ENCODE peak calls at places on chromosomes 2 and 18, in five cellular contexts. One of them, this sample, is unnamed.

GRCh38 chr18:58242435-58242834 is 198.4 kb downstream of the NEDD4L start:
- DNase-seq in AG04450: no peak
- DNase-seq in foreskin keratinocyte: no peak
- DNase-seq in colonic mucosa: no peak
- DNase-seq in body of pancreas: no peak
- DNase-seq in this sample: no peak

GRCh38 chr2:120239488-120240287 is 13.0 kb upstream of the RALB start:
- DNase-seq in AG04450: no peak
- DNase-seq in foreskin keratinocyte: peak
- DNase-seq in colonic mucosa: no peak
- DNase-seq in body of pancreas: peak
- DNase-seq in this sample: no peak

GRCh38 chr2:42492691-42493467 is 903 bp downstream of the KCNG3 start:
- DNase-seq in AG04450: no peak
- DNase-seq in foreskin keratinocyte: no peak
- DNase-seq in colonic mucosa: peak
- DNase-seq in body of pancreas: peak
- DNase-seq in this sample: no peak

GRCh38 chr2:169071455-169071854 is 2.1 kb downstream of the DHRS9 start:
- DNase-seq in AG04450: no peak
- DNase-seq in foreskin keratinocyte: peak
- DNase-seq in colonic mucosa: no peak
- DNase-seq in body of pancreas: no peak
- DNase-seq in this sample: no peak

GRCh38 chr2:179272406-179273192 is 8.0 kb upstream of the SESTD1 start:
- DNase-seq in AG04450: no peak
- DNase-seq in foreskin keratinocyte: no peak
- DNase-seq in colonic mucosa: no peak
- DNase-seq in body of pancreas: no peak
- DNase-seq in this sample: peak

GRCh38 chr2:122993592-122993991 is 1031.5 kb upstream of the CNTNAP5 start:
- DNase-seq in AG04450: no peak
- DNase-seq in foreskin keratinocyte: no peak
- DNase-seq in colonic mucosa: no peak
- DNase-seq in body of pancreas: no peak
- DNase-seq in this sample: no peak

GRCh38 chr18:61019902-61020301 is 313.3 kb upstream of the CDH20 start:
- DNase-seq in AG04450: no peak
- DNase-seq in foreskin keratinocyte: no peak
- DNase-seq in colonic mucosa: no peak
- DNase-seq in body of pancreas: no peak
- DNase-seq in this sample: no peak

GRCh38 chr18:78976697-78977626 is 2.7 kb upstream of the SALL3 start:
- DNase-seq in AG04450: no peak
- DNase-seq in foreskin keratinocyte: no peak
- DNase-seq in colonic mucosa: no peak
- DNase-seq in body of pancreas: no peak
- DNase-seq in this sample: no peak

GRCh38 chr2:28661589-28662001 is 90.0 kb upstream of the PPP1CB start:
- DNase-seq in AG04450: no peak
- DNase-seq in foreskin keratinocyte: no peak
- DNase-seq in colonic mucosa: peak
- DNase-seq in body of pancreas: peak
- DNase-seq in this sample: peak

GRCh38 chr18:61764381-61764780 is 128.4 kb downstream of the RNF152 start:
- DNase-seq in AG04450: no peak
- DNase-seq in foreskin keratinocyte: no peak
- DNase-seq in colonic mucosa: no peak
- DNase-seq in body of pancreas: no peak
- DNase-seq in this sample: no peak

GRCh38 chr2:132943829-132944228 is 273.8 kb upstream of the LYPD1 start:
- DNase-seq in AG04450: peak
- DNase-seq in foreskin keratinocyte: no peak
- DNase-seq in colonic mucosa: no peak
- DNase-seq in body of pancreas: no peak
- DNase-seq in this sample: no peak

GRCh38 chr2:141570474-141571131 is 560.2 kb downstream of the LRP1B start:
- DNase-seq in AG04450: no peak
- DNase-seq in foreskin keratinocyte: no peak
- DNase-seq in colonic mucosa: no peak
- DNase-seq in body of pancreas: no peak
- DNase-seq in this sample: no peak

GRCh38 chr2:31168291-31168690 is 30.1 kb upstream of the GALNT14 start:
- DNase-seq in AG04450: no peak
- DNase-seq in foreskin keratinocyte: no peak
- DNase-seq in colonic mucosa: no peak
- DNase-seq in body of pancreas: no peak
- DNase-seq in this sample: no peak

GRCh38 chr18:44701227-44701626 is 20.5 kb downstream of the SETBP1 start:
- DNase-seq in AG04450: no peak
- DNase-seq in foreskin keratinocyte: no peak
- DNase-seq in colonic mucosa: no peak
- DNase-seq in body of pancreas: no peak
- DNase-seq in this sample: no peak

GRCh38 chr2:205543262-205543843 is 138.9 kb upstream of the NRP2 start:
- DNase-seq in AG04450: no peak
- DNase-seq in foreskin keratinocyte: no peak
- DNase-seq in colonic mucosa: no peak
- DNase-seq in body of pancreas: no peak
- DNase-seq in this sample: no peak

GRCh38 chr2:169569948-169570347 is 3.7 kb downstream of the FASTKD1 start:
- DNase-seq in AG04450: no peak
- DNase-seq in foreskin keratinocyte: no peak
- DNase-seq in colonic mucosa: no peak
- DNase-seq in body of pancreas: no peak
- DNase-seq in this sample: no peak

GRCh38 chr2:42296226-42296625 is 64.8 kb downstream of the COX7A2L start:
- DNase-seq in AG04450: no peak
- DNase-seq in foreskin keratinocyte: no peak
- DNase-seq in colonic mucosa: no peak
- DNase-seq in body of pancreas: no peak
- DNase-seq in this sample: no peak

GRCh38 chr2:880201-880970 is 70.3 kb upstream of the SNTG2 start:
- DNase-seq in AG04450: no peak
- DNase-seq in foreskin keratinocyte: no peak
- DNase-seq in colonic mucosa: peak
- DNase-seq in body of pancreas: no peak
- DNase-seq in this sample: no peak

GRCh38 chr2:128109243-128109642 is 18.2 kb downstream of the UGGT1 start:
- DNase-seq in AG04450: no peak
- DNase-seq in foreskin keratinocyte: no peak
- DNase-seq in colonic mucosa: no peak
- DNase-seq in body of pancreas: no peak
- DNase-seq in this sample: no peak

GRCh38 chr18:9913151-9913525 is 678 bp upstream of the VAPA start:
- DNase-seq in AG04450: no peak
- DNase-seq in foreskin keratinocyte: peak
- DNase-seq in colonic mucosa: no peak
- DNase-seq in body of pancreas: no peak
- DNase-seq in this sample: no peak

GRCh38 chr18:46013484-46014189 is 46.5 kb upstream of the EPG5 start:
- DNase-seq in AG04450: no peak
- DNase-seq in foreskin keratinocyte: no peak
- DNase-seq in colonic mucosa: no peak
- DNase-seq in body of pancreas: no peak
- DNase-seq in this sample: no peak

GRCh38 chr2:65939687-65940086 is 495.2 kb upstream of the MEIS1 start:
- DNase-seq in AG04450: no peak
- DNase-seq in foreskin keratinocyte: peak
- DNase-seq in colonic mucosa: no peak
- DNase-seq in body of pancreas: no peak
- DNase-seq in this sample: no peak

GRCh38 chr18:57813245-57813644 is 10.1 kb upstream of the ATP8B1 start:
- DNase-seq in AG04450: peak
- DNase-seq in foreskin keratinocyte: peak
- DNase-seq in colonic mucosa: no peak
- DNase-seq in body of pancreas: no peak
- DNase-seq in this sample: peak

GRCh38 chr2:74424995-74425406 is 3.5 kb downstream of the WDR54 start:
- DNase-seq in AG04450: no peak
- DNase-seq in foreskin keratinocyte: no peak
- DNase-seq in colonic mucosa: no peak
- DNase-seq in body of pancreas: no peak
- DNase-seq in this sample: no peak

GRCh38 chr2:37870829-37871228 is 54.3 kb upstream of the RMDN2 start:
- DNase-seq in AG04450: no peak
- DNase-seq in foreskin keratinocyte: peak
- DNase-seq in colonic mucosa: no peak
- DNase-seq in body of pancreas: no peak
- DNase-seq in this sample: no peak

GRCh38 chr18:10687161-10687925 is 161.5 kb downstream of the NAPG start:
- DNase-seq in AG04450: no peak
- DNase-seq in foreskin keratinocyte: peak
- DNase-seq in colonic mucosa: no peak
- DNase-seq in body of pancreas: no peak
- DNase-seq in this sample: no peak

GRCh38 chr2:158079672-158080071 is 22.0 kb upstream of the UPP2 start:
- DNase-seq in AG04450: no peak
- DNase-seq in foreskin keratinocyte: peak
- DNase-seq in colonic mucosa: no peak
- DNase-seq in body of pancreas: no peak
- DNase-seq in this sample: no peak

GRCh38 chr2:45833968-45834344 is 182.5 kb downstream of the PRKCE start:
- DNase-seq in AG04450: no peak
- DNase-seq in foreskin keratinocyte: no peak
- DNase-seq in colonic mucosa: no peak
- DNase-seq in body of pancreas: no peak
- DNase-seq in this sample: no peak

GRCh38 chr2:206474059-206474458 is 30.7 kb downstream of the ADAM23 start:
- DNase-seq in AG04450: no peak
- DNase-seq in foreskin keratinocyte: no peak
- DNase-seq in colonic mucosa: no peak
- DNase-seq in body of pancreas: no peak
- DNase-seq in this sample: no peak

GRCh38 chr18:50218432-50219197 is 23.7 kb upstream of the MYO5B start:
- DNase-seq in AG04450: no peak
- DNase-seq in foreskin keratinocyte: peak
- DNase-seq in colonic mucosa: peak
- DNase-seq in body of pancreas: peak
- DNase-seq in this sample: no peak

GRCh38 chr2:235766206-235766794 is 272.5 kb downstream of the AGAP1 start:
- DNase-seq in AG04450: peak
- DNase-seq in foreskin keratinocyte: peak
- DNase-seq in colonic mucosa: peak
- DNase-seq in body of pancreas: peak
- DNase-seq in this sample: peak

GRCh38 chr18:75041586-75041985 is 167.4 kb downstream of the PTGR3 start:
- DNase-seq in AG04450: no peak
- DNase-seq in foreskin keratinocyte: no peak
- DNase-seq in colonic mucosa: no peak
- DNase-seq in body of pancreas: no peak
- DNase-seq in this sample: peak

DNA sequence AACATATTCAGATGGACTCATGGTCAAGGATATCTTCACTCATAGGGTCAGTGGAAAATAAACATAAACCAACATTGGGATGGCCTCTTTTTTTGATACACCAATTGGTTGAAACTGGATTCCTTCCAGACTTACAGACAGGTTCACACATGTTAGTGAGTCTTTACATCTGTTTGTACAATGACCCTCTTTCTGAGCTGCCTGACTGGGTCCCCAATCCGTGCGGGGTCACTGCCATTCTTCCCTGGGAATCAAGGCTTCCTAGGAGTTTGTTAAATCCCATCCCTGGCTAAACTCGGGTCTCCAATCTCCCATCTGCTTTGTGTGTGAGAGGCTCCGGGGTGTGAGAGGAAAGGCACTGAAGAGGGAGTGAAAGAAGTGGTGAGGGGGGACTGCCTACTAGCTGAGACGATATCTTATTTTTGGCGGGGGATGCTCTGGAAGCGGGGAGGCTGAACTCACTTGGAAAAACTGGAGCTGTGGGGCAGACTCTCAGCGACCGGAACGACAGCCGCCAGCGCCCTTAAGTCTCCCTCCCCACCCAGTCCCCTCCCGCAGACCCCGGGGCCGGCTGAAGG is 487 bp downstream of the STARD6 start:
- DNase-seq in AG04450: no peak
- DNase-seq in foreskin keratinocyte: peak
- DNase-seq in colonic mucosa: peak
- DNase-seq in body of pancreas: no peak
- DNase-seq in this sample: no peak
- TF ChIP-seq CTCF in AG04450: no peak
- TF ChIP-seq CTCF in foreskin keratinocyte: no peak
- TF ChIP-seq CTCF in colonic mucosa: no peak
- TF ChIP-seq CTCF in body of pancreas: no peak
- TF ChIP-seq CTCF in this sample: no peak

GRCh38 chr18:12766986-12767433 is 64.2 kb downstream of the PSMG2 start:
- DNase-seq in AG04450: no peak
- DNase-seq in foreskin keratinocyte: no peak
- DNase-seq in colonic mucosa: no peak
- DNase-seq in body of pancreas: no peak
- DNase-seq in this sample: no peak
- TF ChIP-seq CTCF in AG04450: no peak
- TF ChIP-seq CTCF in foreskin keratinocyte: no peak
- TF ChIP-seq CTCF in colonic mucosa: no peak
- TF ChIP-seq CTCF in body of pancreas: no peak
- TF ChIP-seq CTCF in this sample: no peak

GRCh38 chr2:26946841-26947784 is 23.3 kb upstream of the MAPRE3 start:
- DNase-seq in AG04450: no peak
- DNase-seq in foreskin keratinocyte: no peak
- DNase-seq in colonic mucosa: peak
- DNase-seq in body of pancreas: peak
- DNase-seq in this sample: no peak

GRCh38 chr2:26952374-26952773 is 18.1 kb upstream of the MAPRE3 start:
- DNase-seq in AG04450: no peak
- DNase-seq in foreskin keratinocyte: no peak
- DNase-seq in colonic mucosa: no peak
- DNase-seq in body of pancreas: no peak
- DNase-seq in this sample: no peak

GRCh38 chr2:26948800-26949199 is 21.6 kb upstream of the MAPRE3 start:
- DNase-seq in AG04450: no peak
- DNase-seq in foreskin keratinocyte: no peak
- DNase-seq in colonic mucosa: no peak
- DNase-seq in body of pancreas: no peak
- DNase-seq in this sample: no peak

GRCh38 chr2:26954135-26954534 is 16.3 kb upstream of the MAPRE3 start:
- DNase-seq in AG04450: no peak
- DNase-seq in foreskin keratinocyte: no peak
- DNase-seq in colonic mucosa: no peak
- DNase-seq in body of pancreas: no peak
- DNase-seq in this sample: no peak

GRCh38 chr2:26951246-26951645 is 19.2 kb upstream of the MAPRE3 start:
- DNase-seq in AG04450: no peak
- DNase-seq in foreskin keratinocyte: no peak
- DNase-seq in colonic mucosa: no peak
- DNase-seq in body of pancreas: no peak
- DNase-seq in this sample: no peak
- TF ChIP-seq CTCF in AG04450: no peak
- TF ChIP-seq CTCF in foreskin keratinocyte: no peak
- TF ChIP-seq CTCF in colonic mucosa: no peak
- TF ChIP-seq CTCF in body of pancreas: no peak
- TF ChIP-seq CTCF in this sample: no peak

GRCh38 chr2:216064014-216064630 is 17.5 kb downstream of the PECR start:
- DNase-seq in AG04450: no peak
- DNase-seq in foreskin keratinocyte: no peak
- DNase-seq in colonic mucosa: no peak
- DNase-seq in body of pancreas: no peak
- DNase-seq in this sample: no peak
- TF ChIP-seq CTCF in AG04450: no peak
- TF ChIP-seq CTCF in foreskin keratinocyte: peak
- TF ChIP-seq CTCF in colonic mucosa: no peak
- TF ChIP-seq CTCF in body of pancreas: no peak
- TF ChIP-seq CTCF in this sample: no peak